ENCODE peak calls at places on chromosome 20, in five cellular contexts. O, C, Y, B and X are unnamed samples.

GRCh38 chr20:46993465-46994095 is 98.9 kb downstream of the EYA2 start:
- DNase-seq in O (no peak), C (no peak), Y (no peak), B (no peak), X (no peak)

GRCh38 chr20:1757606-1758507 is 100.3 kb upstream of the SIRPG start:
- DNase-seq in O (no peak), C (no peak), Y (no peak), B (no peak), X (no peak)

GRCh38 chr20:21511850-21512633 is 1.8 kb downstream of the NKX2-2 start:
- DNase-seq in O (no peak), C (no peak), Y (no peak), B (no peak), X (peak)

GRCh38 chr20:48839083-48839482 is 11.3 kb upstream of the PREX1 start:
- DNase-seq in O (no peak), C (no peak), Y (no peak), B (no peak), X (no peak)

GRCh38 chr20:43243672-43244269 is 54.1 kb upstream of the PTPRT start:
- DNase-seq in O (no peak), C (no peak), Y (no peak), B (peak), X (no peak)

GRCh38 chr20:46013826-46014516 is 5.3 kb downstream of the MMP9 start:
- DNase-seq in O (peak), C (no peak), Y (peak), B (peak), X (peak)

GRCh38 chr20:18314786-18315406 is 26.6 kb downstream of the ZNF133 start:
- DNase-seq in O (no peak), C (peak), Y (no peak), B (no peak), X (no peak)

GRCh38 chr20:47559141-47559540 is 57.5 kb downstream of the NCOA3 start:
- DNase-seq in O (no peak), C (no peak), Y (no peak), B (no peak), X (no peak)

GRCh38 chr20:52493177-52493711 is 301.7 kb upstream of the ZFP64 start:
- DNase-seq in O (no peak), C (peak), Y (no peak), B (peak), X (no peak)

GRCh38 chr20:32285621-32286334 is 8.3 kb downstream of the KIF3B start:
- DNase-seq in O (no peak), C (peak), Y (peak), B (no peak), X (no peak)

GRCh38 chr20:40843251-40843650 is 154.2 kb upstream of the MAFB start:
- DNase-seq in O (no peak), C (no peak), Y (no peak), B (no peak), X (no peak)